ENCODE peak calls at places on chromosomes 6 and 20, in ten cellular contexts. One of them, this sample, is unnamed.

GRCh38 chr20:44894959-44895358 is 9.5 kb downstream of the YWHAB start:
- DNase-seq in activated naive CD8-positive, alpha-beta T cell treated with anti-CD3 and anti-CD28 coated beads for 36 hours: no peak
- DNase-seq in OCI-LY7: no peak
- DNase-seq in PC-3: no peak
- DNase-seq in T-cell: no peak
- DNase-seq in osteocyte: no peak
- DNase-seq in PC-9: no peak
- DNase-seq in NCI-H1105: no peak
- DNase-seq in central memory CD4-positive, alpha-beta T cell: no peak
- DNase-seq in OCI-M1: no peak
- DNase-seq in this sample: no peak

GRCh38 chr6:34358389-34358906 is 34.0 kb downstream of the NUDT3 start:
- DNase-seq in activated naive CD8-positive, alpha-beta T cell treated with anti-CD3 and anti-CD28 coated beads for 36 hours: no peak
- DNase-seq in OCI-LY7: no peak
- DNase-seq in PC-3: peak
- DNase-seq in T-cell: no peak
- DNase-seq in osteocyte: no peak
- DNase-seq in PC-9: no peak
- DNase-seq in NCI-H1105: peak
- DNase-seq in central memory CD4-positive, alpha-beta T cell: no peak
- DNase-seq in OCI-M1: peak
- DNase-seq in this sample: no peak

GRCh38 chr20:38159539-38159938 is 5.5 kb downstream of the TGM2 start:
- DNase-seq in activated naive CD8-positive, alpha-beta T cell treated with anti-CD3 and anti-CD28 coated beads for 36 hours: no peak
- DNase-seq in OCI-LY7: no peak
- DNase-seq in PC-3: no peak
- DNase-seq in T-cell: no peak
- DNase-seq in osteocyte: no peak
- DNase-seq in PC-9: no peak
- DNase-seq in NCI-H1105: no peak
- DNase-seq in central memory CD4-positive, alpha-beta T cell: no peak
- DNase-seq in OCI-M1: peak
- DNase-seq in this sample: no peak

GRCh38 chr6:34205466-34205865 is 31.2 kb upstream of the HMGA1 start:
- DNase-seq in activated naive CD8-positive, alpha-beta T cell treated with anti-CD3 and anti-CD28 coated beads for 36 hours: no peak
- DNase-seq in OCI-LY7: no peak
- DNase-seq in PC-3: no peak
- DNase-seq in T-cell: no peak
- DNase-seq in osteocyte: no peak
- DNase-seq in PC-9: no peak
- DNase-seq in NCI-H1105: no peak
- DNase-seq in central memory CD4-positive, alpha-beta T cell: no peak
- DNase-seq in OCI-M1: no peak
- DNase-seq in this sample: no peak

GRCh38 chr6:2579241-2579761 is 171.4 kb downstream of the MYLK4 start:
- DNase-seq in activated naive CD8-positive, alpha-beta T cell treated with anti-CD3 and anti-CD28 coated beads for 36 hours: no peak
- DNase-seq in OCI-LY7: no peak
- DNase-seq in PC-3: no peak
- DNase-seq in T-cell: no peak
- DNase-seq in osteocyte: no peak
- DNase-seq in PC-9: no peak
- DNase-seq in NCI-H1105: no peak
- DNase-seq in central memory CD4-positive, alpha-beta T cell: no peak
- DNase-seq in OCI-M1: no peak
- DNase-seq in this sample: no peak

GRCh38 chr20:53608456-53609413 is 15.1 kb upstream of the ZNF217 start:
- DNase-seq in activated naive CD8-positive, alpha-beta T cell treated with anti-CD3 and anti-CD28 coated beads for 36 hours: peak
- DNase-seq in OCI-LY7: no peak
- DNase-seq in PC-3: no peak
- DNase-seq in T-cell: peak
- DNase-seq in osteocyte: peak
- DNase-seq in PC-9: no peak
- DNase-seq in NCI-H1105: no peak
- DNase-seq in central memory CD4-positive, alpha-beta T cell: peak
- DNase-seq in OCI-M1: peak
- DNase-seq in this sample: peak

GRCh38 chr20:45994761-45995160 is 13.9 kb upstream of the MMP9 start:
- DNase-seq in activated naive CD8-positive, alpha-beta T cell treated with anti-CD3 and anti-CD28 coated beads for 36 hours: no peak
- DNase-seq in OCI-LY7: no peak
- DNase-seq in PC-3: no peak
- DNase-seq in T-cell: no peak
- DNase-seq in osteocyte: no peak
- DNase-seq in PC-9: peak
- DNase-seq in NCI-H1105: no peak
- DNase-seq in central memory CD4-positive, alpha-beta T cell: no peak
- DNase-seq in OCI-M1: no peak
- DNase-seq in this sample: no peak

GRCh38 chr20:63957004-63957689 is 931 bp upstream of the UCKL1 start:
- DNase-seq in activated naive CD8-positive, alpha-beta T cell treated with anti-CD3 and anti-CD28 coated beads for 36 hours: peak
- DNase-seq in OCI-LY7: peak
- DNase-seq in PC-3: peak
- DNase-seq in T-cell: no peak
- DNase-seq in osteocyte: no peak
- DNase-seq in PC-9: peak
- DNase-seq in NCI-H1105: peak
- DNase-seq in central memory CD4-positive, alpha-beta T cell: peak
- DNase-seq in OCI-M1: peak
- DNase-seq in this sample: peak

GRCh38 chr6:149963212-149963461 is 606 bp upstream of the ULBP1 start:
- DNase-seq in activated naive CD8-positive, alpha-beta T cell treated with anti-CD3 and anti-CD28 coated beads for 36 hours: peak
- DNase-seq in OCI-LY7: peak
- DNase-seq in PC-3: peak
- DNase-seq in T-cell: no peak
- DNase-seq in osteocyte: no peak
- DNase-seq in PC-9: peak
- DNase-seq in NCI-H1105: peak
- DNase-seq in central memory CD4-positive, alpha-beta T cell: peak
- DNase-seq in OCI-M1: no peak
- DNase-seq in this sample: peak

GRCh38 chr20:43914697-43915208 is at the start of gene TOX2:
- DNase-seq in activated naive CD8-positive, alpha-beta T cell treated with anti-CD3 and anti-CD28 coated beads for 36 hours: peak
- DNase-seq in OCI-LY7: no peak
- DNase-seq in PC-3: no peak
- DNase-seq in T-cell: peak
- DNase-seq in osteocyte: no peak
- DNase-seq in PC-9: no peak
- DNase-seq in NCI-H1105: peak
- DNase-seq in central memory CD4-positive, alpha-beta T cell: peak
- DNase-seq in OCI-M1: no peak
- DNase-seq in this sample: peak

GRCh38 chr20:32516583-32516982 is 68.5 kb downstream of the NOL4L start:
- DNase-seq in activated naive CD8-positive, alpha-beta T cell treated with anti-CD3 and anti-CD28 coated beads for 36 hours: no peak
- DNase-seq in OCI-LY7: no peak
- DNase-seq in PC-3: no peak
- DNase-seq in T-cell: no peak
- DNase-seq in osteocyte: no peak
- DNase-seq in PC-9: no peak
- DNase-seq in NCI-H1105: no peak
- DNase-seq in central memory CD4-positive, alpha-beta T cell: no peak
- DNase-seq in OCI-M1: no peak
- DNase-seq in this sample: no peak

GRCh38 chr20:63690898-63691710 is 5.3 kb upstream of the TNFRSF6B start:
- DNase-seq in activated naive CD8-positive, alpha-beta T cell treated with anti-CD3 and anti-CD28 coated beads for 36 hours: no peak
- DNase-seq in OCI-LY7: no peak
- DNase-seq in PC-3: no peak
- DNase-seq in T-cell: no peak
- DNase-seq in osteocyte: no peak
- DNase-seq in PC-9: peak
- DNase-seq in NCI-H1105: no peak
- DNase-seq in central memory CD4-positive, alpha-beta T cell: no peak
- DNase-seq in OCI-M1: no peak
- DNase-seq in this sample: no peak

GRCh38 chr6:160088069-160088773 is 33.4 kb upstream of the SLC22A1 start:
- DNase-seq in activated naive CD8-positive, alpha-beta T cell treated with anti-CD3 and anti-CD28 coated beads for 36 hours: no peak
- DNase-seq in OCI-LY7: peak
- DNase-seq in PC-3: peak
- DNase-seq in T-cell: no peak
- DNase-seq in osteocyte: peak
- DNase-seq in PC-9: no peak
- DNase-seq in NCI-H1105: peak
- DNase-seq in central memory CD4-positive, alpha-beta T cell: no peak
- DNase-seq in OCI-M1: peak
- DNase-seq in this sample: no peak

GRCh38 chr20:17511401-17511800 is 19.8 kb downstream of the BFSP1 start:
- DNase-seq in activated naive CD8-positive, alpha-beta T cell treated with anti-CD3 and anti-CD28 coated beads for 36 hours: no peak
- DNase-seq in OCI-LY7: no peak
- DNase-seq in PC-3: no peak
- DNase-seq in T-cell: no peak
- DNase-seq in osteocyte: no peak
- DNase-seq in PC-9: no peak
- DNase-seq in NCI-H1105: no peak
- DNase-seq in central memory CD4-positive, alpha-beta T cell: no peak
- DNase-seq in OCI-M1: no peak
- DNase-seq in this sample: peak

GRCh38 chr6:39074486-39074885 is 25.9 kb downstream of the GLP1R start:
- DNase-seq in activated naive CD8-positive, alpha-beta T cell treated with anti-CD3 and anti-CD28 coated beads for 36 hours: no peak
- DNase-seq in OCI-LY7: no peak
- DNase-seq in PC-3: no peak
- DNase-seq in T-cell: no peak
- DNase-seq in osteocyte: no peak
- DNase-seq in PC-9: no peak
- DNase-seq in NCI-H1105: no peak
- DNase-seq in central memory CD4-positive, alpha-beta T cell: no peak
- DNase-seq in OCI-M1: no peak
- DNase-seq in this sample: no peak

GRCh38 chr20:51386586-51386985 is 155.9 kb downstream of the NFATC2 start:
- DNase-seq in activated naive CD8-positive, alpha-beta T cell treated with anti-CD3 and anti-CD28 coated beads for 36 hours: peak
- DNase-seq in OCI-LY7: peak
- DNase-seq in PC-3: no peak
- DNase-seq in T-cell: peak
- DNase-seq in osteocyte: no peak
- DNase-seq in PC-9: no peak
- DNase-seq in NCI-H1105: no peak
- DNase-seq in central memory CD4-positive, alpha-beta T cell: no peak
- DNase-seq in OCI-M1: no peak
- DNase-seq in this sample: peak

This sample was measured in activated naive CD4-positive, alpha-beta T cell treated with Interleukin-2 at 50 U/mL for 16 hours.